ENCODE peak calls at places on chromosomes 1 and 21, in nine cellular contexts. One of them, this sample, is unnamed.

GRCh38 chr1:88216441-88216840 is 467.6 kb upstream of the PKN2 start:
- DNase-seq in cardiac muscle cell: no peak
- DNase-seq in breast epithelium: no peak
- DNase-seq in heart right ventricle: no peak
- DNase-seq in lung: no peak
- DNase-seq in brain microvascular endothelial cell: no peak
- DNase-seq in AG04450: no peak
- DNase-seq in IMR-90: no peak
- DNase-seq in HCT116: no peak
- DNase-seq in this sample: no peak

GRCh38 chr1:54709547-54710292 is 5.9 kb upstream of the TTC4 start:
- DNase-seq in lung: no peak
- DNase-seq in brain microvascular endothelial cell: no peak
- DNase-seq in breast epithelium: no peak
- DNase-seq in HCT116: no peak
- DNase-seq in IMR-90: no peak
- DNase-seq in AG04450: no peak
- DNase-seq in cardiac muscle cell: no peak
- DNase-seq in heart right ventricle: no peak
- DNase-seq in this sample: no peak

GRCh38 chr1:167791281-167792209 is 69.8 kb downstream of the MPZL1 start:
- DNase-seq in AG04450: peak
- DNase-seq in IMR-90: peak
- DNase-seq in cardiac muscle cell: peak
- DNase-seq in breast epithelium: no peak
- DNase-seq in brain microvascular endothelial cell: peak
- DNase-seq in lung: peak
- DNase-seq in HCT116: no peak
- DNase-seq in heart right ventricle: no peak
- DNase-seq in this sample: no peak

GRCh38 chr1:231861541-231862481 is 235.2 kb downstream of the DISC1 start:
- DNase-seq in AG04450: no peak
- DNase-seq in IMR-90: peak
- DNase-seq in cardiac muscle cell: peak
- DNase-seq in heart right ventricle: no peak
- DNase-seq in HCT116: no peak
- DNase-seq in breast epithelium: no peak
- DNase-seq in brain microvascular endothelial cell: peak
- DNase-seq in lung: no peak
- DNase-seq in this sample: no peak

GRCh38 chr1:153339802-153340201 is 8.8 kb downstream of the PGLYRP4 start:
- DNase-seq in lung: no peak
- DNase-seq in breast epithelium: no peak
- DNase-seq in AG04450: no peak
- DNase-seq in HCT116: no peak
- DNase-seq in heart right ventricle: no peak
- DNase-seq in IMR-90: no peak
- DNase-seq in cardiac muscle cell: no peak
- DNase-seq in brain microvascular endothelial cell: no peak
- DNase-seq in this sample: no peak

GRCh38 chr1:28718601-28719331 is 18.0 kb upstream of the YTHDF2 start:
- DNase-seq in IMR-90: peak
- DNase-seq in HCT116: no peak
- DNase-seq in breast epithelium: no peak
- DNase-seq in cardiac muscle cell: peak
- DNase-seq in heart right ventricle: no peak
- DNase-seq in AG04450: peak
- DNase-seq in lung: no peak
- DNase-seq in brain microvascular endothelial cell: peak
- DNase-seq in this sample: no peak

GRCh38 chr1:182784556-182785171 is 4.9 kb upstream of the NPL start:
- DNase-seq in lung: no peak
- DNase-seq in HCT116: peak
- DNase-seq in cardiac muscle cell: peak
- DNase-seq in heart right ventricle: no peak
- DNase-seq in AG04450: no peak
- DNase-seq in brain microvascular endothelial cell: peak
- DNase-seq in IMR-90: peak
- DNase-seq in breast epithelium: no peak
- DNase-seq in this sample: no peak

GRCh38 chr1:47924649-47925048 is 72.5 kb downstream of the TRABD2B start:
- DNase-seq in brain microvascular endothelial cell: no peak
- DNase-seq in breast epithelium: no peak
- DNase-seq in AG04450: no peak
- DNase-seq in heart right ventricle: no peak
- DNase-seq in lung: no peak
- DNase-seq in cardiac muscle cell: no peak
- DNase-seq in IMR-90: no peak
- DNase-seq in HCT116: no peak
- DNase-seq in this sample: no peak

GRCh38 chr1:101567582-101568189 is 330.9 kb downstream of the S1PR1 start:
- DNase-seq in lung: no peak
- DNase-seq in IMR-90: peak
- DNase-seq in brain microvascular endothelial cell: peak
- DNase-seq in AG04450: no peak
- DNase-seq in heart right ventricle: peak
- DNase-seq in HCT116: peak
- DNase-seq in breast epithelium: no peak
- DNase-seq in cardiac muscle cell: peak
- DNase-seq in this sample: no peak

GRCh38 chr1:11285883-11286734 is 13.1 kb downstream of the UBIAD1 start:
- DNase-seq in IMR-90: peak
- DNase-seq in AG04450: no peak
- DNase-seq in HCT116: no peak
- DNase-seq in cardiac muscle cell: peak
- DNase-seq in breast epithelium: no peak
- DNase-seq in brain microvascular endothelial cell: no peak
- DNase-seq in heart right ventricle: no peak
- DNase-seq in lung: no peak
- DNase-seq in this sample: no peak

DNA sequence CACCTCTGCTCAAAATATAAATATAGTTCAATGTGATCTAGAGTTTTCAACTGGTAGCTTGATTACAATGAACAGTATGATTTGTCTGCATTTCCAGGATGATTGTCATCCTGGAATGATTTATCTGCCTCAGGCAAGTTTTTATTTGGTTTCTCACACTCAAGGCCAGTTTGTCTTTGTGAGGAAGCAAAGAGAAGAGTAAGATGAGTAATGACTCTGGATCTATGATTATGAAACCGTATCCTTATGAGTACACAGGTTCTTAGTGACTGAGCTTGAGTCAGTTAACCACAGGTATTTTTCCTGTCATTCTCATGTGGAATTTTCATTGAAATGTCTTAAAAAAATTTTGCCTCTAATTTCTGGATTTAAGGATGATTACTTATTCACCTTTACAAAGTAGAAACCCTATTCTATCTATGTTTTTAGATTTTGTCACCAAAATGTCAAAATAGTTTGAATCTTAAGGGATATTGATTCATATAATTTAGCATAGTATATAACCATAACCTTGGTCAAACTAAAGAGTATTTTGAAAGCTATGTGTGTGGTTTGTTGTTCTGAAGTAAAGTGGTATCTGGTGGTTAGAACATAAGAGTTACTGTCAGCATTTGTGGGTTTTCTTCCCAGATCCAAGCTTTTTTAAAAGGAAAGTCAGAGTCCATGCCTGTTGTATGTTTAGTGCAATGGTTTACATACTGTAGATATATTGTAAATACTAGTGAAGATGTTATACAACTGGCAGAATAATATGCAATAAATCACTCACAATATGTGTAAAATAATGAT is 145.0 kb downstream of the RASAL2 start:
- DNase-seq in lung: no peak
- DNase-seq in brain microvascular endothelial cell: peak
- DNase-seq in HCT116: peak
- DNase-seq in breast epithelium: no peak
- DNase-seq in heart right ventricle: no peak
- DNase-seq in IMR-90: peak
- DNase-seq in cardiac muscle cell: peak
- DNase-seq in AG04450: peak
- DNase-seq in this sample: no peak
- H3K27ac ChIP-seq in lung: no peak
- H3K27ac ChIP-seq in brain microvascular endothelial cell: peak
- H3K27ac ChIP-seq in HCT116: peak
- H3K27ac ChIP-seq in breast epithelium: peak
- H3K27ac ChIP-seq in heart right ventricle: no peak
- H3K27ac ChIP-seq in IMR-90: peak
- H3K27ac ChIP-seq in cardiac muscle cell: no peak
- H3K27ac ChIP-seq in AG04450: no peak
- H3K27ac ChIP-seq in this sample: no peak

DNA sequence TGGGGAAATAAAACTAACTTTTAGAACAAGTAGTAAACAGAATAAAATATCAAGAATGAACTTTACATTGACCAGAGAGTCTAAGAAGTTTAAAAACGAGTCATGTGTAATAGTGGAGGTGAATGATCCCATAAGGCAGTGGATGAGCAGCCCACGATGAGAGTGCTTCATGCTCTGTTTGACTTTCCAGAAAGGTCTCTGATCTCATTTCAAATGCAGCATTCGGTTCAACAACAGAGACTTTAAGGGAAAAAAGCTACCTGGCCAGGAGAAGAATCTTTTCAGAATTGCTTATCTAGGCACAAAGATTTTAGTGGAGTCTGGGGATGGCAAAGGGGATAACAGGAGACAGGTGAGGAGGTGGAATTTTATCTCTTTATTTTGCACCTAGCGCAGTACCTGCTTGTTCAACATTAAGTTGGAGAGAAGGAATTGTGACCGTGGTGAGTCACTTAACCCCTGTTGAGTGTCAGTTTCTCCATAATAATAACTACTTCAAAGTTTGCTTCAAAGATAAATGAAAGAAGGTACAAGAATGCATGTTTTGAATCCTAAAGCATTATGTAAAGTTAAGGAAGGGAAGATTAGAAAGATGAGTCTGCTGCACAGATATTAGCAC is 94.9 kb upstream of the KIF26B start:
- DNase-seq in brain microvascular endothelial cell: no peak
- DNase-seq in IMR-90: no peak
- DNase-seq in HCT116: no peak
- DNase-seq in breast epithelium: no peak
- DNase-seq in heart right ventricle: no peak
- DNase-seq in lung: no peak
- DNase-seq in AG04450: no peak
- DNase-seq in cardiac muscle cell: no peak
- DNase-seq in this sample: no peak
- H3K4me3 ChIP-seq in brain microvascular endothelial cell: no peak
- H3K4me3 ChIP-seq in IMR-90: no peak
- H3K4me3 ChIP-seq in HCT116: no peak
- H3K4me3 ChIP-seq in breast epithelium: no peak
- H3K4me3 ChIP-seq in heart right ventricle: no peak
- H3K4me3 ChIP-seq in lung: no peak
- H3K4me3 ChIP-seq in AG04450: no peak
- H3K4me3 ChIP-seq in cardiac muscle cell: no peak
- H3K4me3 ChIP-seq in this sample: no peak

DNA sequence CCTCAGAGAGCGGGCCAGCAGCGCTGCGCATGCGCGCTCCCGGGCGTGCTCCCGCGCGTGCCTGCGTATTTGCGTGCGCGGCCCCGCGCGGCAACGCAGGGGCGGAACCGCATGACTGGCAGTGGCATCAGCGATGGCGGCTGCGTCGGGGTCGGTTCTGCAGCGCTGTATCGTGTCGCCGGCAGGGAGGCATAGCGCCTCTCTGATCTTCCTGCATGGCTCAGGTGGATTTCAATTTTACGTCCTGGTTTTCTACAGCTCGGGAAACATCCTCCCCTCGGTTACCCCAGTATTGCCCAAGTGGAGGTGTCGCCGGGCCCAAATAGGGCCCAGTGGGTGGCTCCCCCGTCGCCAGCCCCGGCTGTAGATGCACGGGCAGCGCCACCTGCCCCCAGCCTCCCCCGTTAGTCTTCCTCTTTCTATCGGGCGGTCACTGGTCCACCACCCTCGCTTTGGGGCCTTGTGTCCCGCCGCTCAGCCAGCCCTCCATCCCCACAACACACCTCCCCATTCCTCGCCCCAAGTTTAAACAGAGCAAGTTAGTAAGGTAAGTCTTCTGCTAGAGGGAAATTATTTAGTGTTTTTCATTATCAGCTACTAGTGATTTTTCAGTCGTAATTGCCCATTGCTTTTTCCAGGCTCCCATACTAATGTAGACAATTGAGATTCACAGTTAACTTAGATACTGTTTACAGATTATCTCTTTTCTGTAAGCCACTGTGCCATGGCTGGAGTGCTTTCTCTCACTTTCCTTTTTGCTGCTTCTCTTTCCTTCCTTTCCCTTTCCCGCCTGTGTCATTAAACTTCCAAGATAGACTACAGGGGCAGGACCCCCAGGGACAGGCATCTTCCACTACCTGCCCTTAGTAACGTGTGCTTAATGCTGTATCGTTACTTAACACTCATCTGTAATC is at the start of gene LYPLAL1:
- DNase-seq in AG04450: peak
- DNase-seq in heart right ventricle: peak
- DNase-seq in IMR-90: peak
- DNase-seq in HCT116: peak
- DNase-seq in breast epithelium: peak
- DNase-seq in brain microvascular endothelial cell: peak
- DNase-seq in cardiac muscle cell: peak
- DNase-seq in lung: peak
- DNase-seq in this sample: peak
- H3K27ac ChIP-seq in AG04450: peak
- H3K27ac ChIP-seq in heart right ventricle: peak
- H3K27ac ChIP-seq in IMR-90: peak
- H3K27ac ChIP-seq in HCT116: peak
- H3K27ac ChIP-seq in breast epithelium: peak
- H3K27ac ChIP-seq in brain microvascular endothelial cell: peak
- H3K27ac ChIP-seq in cardiac muscle cell: peak
- H3K27ac ChIP-seq in lung: peak
- H3K27ac ChIP-seq in this sample: no peak

GRCh38 chr21:34180826-34181359 is 107.5 kb downstream of the MRPS6 start:
- DNase-seq in HCT116: no peak
- DNase-seq in cardiac muscle cell: no peak
- DNase-seq in breast epithelium: no peak
- DNase-seq in heart right ventricle: no peak
- DNase-seq in lung: no peak
- DNase-seq in IMR-90: no peak
- DNase-seq in AG04450: no peak
- DNase-seq in brain microvascular endothelial cell: no peak
- DNase-seq in this sample: no peak

GRCh38 chr21:34180406-34180805 is 107.0 kb downstream of the MRPS6 start:
- DNase-seq in heart right ventricle: no peak
- DNase-seq in cardiac muscle cell: no peak
- DNase-seq in IMR-90: no peak
- DNase-seq in brain microvascular endothelial cell: no peak
- DNase-seq in breast epithelium: no peak
- DNase-seq in HCT116: no peak
- DNase-seq in AG04450: no peak
- DNase-seq in lung: no peak
- DNase-seq in this sample: no peak

GRCh38 chr21:34183331-34183928 is 110.1 kb downstream of the MRPS6 start:
- DNase-seq in brain microvascular endothelial cell: no peak
- DNase-seq in AG04450: no peak
- DNase-seq in lung: no peak
- DNase-seq in breast epithelium: no peak
- DNase-seq in IMR-90: no peak
- DNase-seq in HCT116: no peak
- DNase-seq in heart right ventricle: no peak
- DNase-seq in cardiac muscle cell: no peak
- DNase-seq in this sample: no peak

GRCh38 chr21:34182436-34182835 is 109.1 kb downstream of the MRPS6 start:
- DNase-seq in AG04450: no peak
- DNase-seq in brain microvascular endothelial cell: no peak
- DNase-seq in cardiac muscle cell: no peak
- DNase-seq in heart right ventricle: no peak
- DNase-seq in IMR-90: no peak
- DNase-seq in HCT116: no peak
- DNase-seq in breast epithelium: no peak
- DNase-seq in lung: no peak
- DNase-seq in this sample: no peak

GRCh38 chr21:34181418-34181817 is 108.0 kb downstream of the MRPS6 start:
- DNase-seq in HCT116: no peak
- DNase-seq in brain microvascular endothelial cell: no peak
- DNase-seq in IMR-90: no peak
- DNase-seq in cardiac muscle cell: no peak
- DNase-seq in lung: no peak
- DNase-seq in breast epithelium: no peak
- DNase-seq in AG04450: no peak
- DNase-seq in heart right ventricle: no peak
- DNase-seq in this sample: no peak
- H3K4me3 ChIP-seq in HCT116: no peak
- H3K4me3 ChIP-seq in brain microvascular endothelial cell: peak
- H3K4me3 ChIP-seq in IMR-90: no peak
- H3K4me3 ChIP-seq in cardiac muscle cell: no peak
- H3K4me3 ChIP-seq in lung: no peak
- H3K4me3 ChIP-seq in breast epithelium: no peak
- H3K4me3 ChIP-seq in AG04450: no peak
- H3K4me3 ChIP-seq in heart right ventricle: peak
- H3K4me3 ChIP-seq in this sample: no peak